ENCODE peak calls at places on chromosomes 11 and 22, in eight cellular contexts. F is cardiac muscle cell, E is thoracic aorta, R is epithelial cell of esophagus, V is EL, A is uterus, M is coronary artery, U is T-helper 9 cell. J is an unnamed sample.

GRCh38 chr11:64763804-64764611 is 4.2 kb upstream of the PYGM start:
- DNase-seq in U (peak; percentile 49), A (no peak), R (no peak), M (no peak), E (no peak), V (no peak), F (no peak), J (peak; percentile 63)

GRCh38 chr11:113082501-113082900 is 121.3 kb downstream of the NCAM1 start:
- DNase-seq in R (peak; percentile 6), A (no peak), E (no peak), F (no peak), U (no peak), M (no peak), V (no peak), J (no peak)

GRCh38 chr11:58900479-58901420 is 38.5 kb upstream of the GLYATL1 start:
- DNase-seq in E (no peak), R (peak; percentile 85), F (peak; percentile 88), U (no peak), A (no peak), V (peak; percentile 63), M (no peak), J (no peak)

GRCh38 chr11:76606102-76606793 is 64.3 kb downstream of the LRRC32 start:
- DNase-seq in E (no peak), F (peak; percentile 90), V (no peak), U (no peak), R (no peak), M (peak; percentile 84), A (peak; percentile 63), J (no peak)

GRCh38 chr11:16811136-16812020 is 72.9 kb downstream of the C11orf58 start:
- DNase-seq in A (no peak), V (no peak), E (no peak), F (no peak), M (no peak), R (no peak), U (no peak), J (no peak)

GRCh38 chr11:60914620-60915249 is 777 bp downstream of the TMEM109 start:
- DNase-seq in E (no peak), V (peak; percentile 53), A (peak; percentile 54), U (peak; percentile 20), M (no peak), F (peak; percentile 16), R (peak; percentile 63), J (no peak)

GRCh38 chr11:95650271-95650670 is 139.3 kb downstream of the FAM76B start:
- DNase-seq in A (no peak), F (no peak), M (no peak), R (no peak), E (no peak), U (no peak), V (no peak), J (no peak)

GRCh38 chr11:114296190-114296978 is at the start of gene NNMT:
- DNase-seq in E (peak; percentile 67), A (peak; percentile 74), R (peak; percentile 69), M (peak; percentile 92), F (peak; percentile 99), U (no peak), V (peak; percentile 96), J (no peak)

GRCh38 chr11:19506803-19507466 is 205.7 kb upstream of the NAV2 start:
- DNase-seq in U (no peak), M (no peak), R (no peak), V (no peak), E (no peak), A (no peak), F (no peak), J (no peak)

GRCh38 chr22:49749227-49749626 is 78.4 kb downstream of the BRD1 start:
- DNase-seq in V (no peak), M (peak; percentile 61), U (no peak), E (no peak), R (no peak), A (no peak), F (no peak), J (no peak)

GRCh38 chr11:12682730-12683500 is 8.7 kb downstream of the TEAD1 start:
- DNase-seq in R (no peak), V (no peak), E (no peak), F (no peak), U (no peak), A (no peak), M (no peak), J (no peak)

GRCh38 chr11:57303990-57304579 is 20.7 kb downstream of the TNKS1BP1 start:
- DNase-seq in F (peak; percentile 50), R (peak; percentile 92), A (no peak), E (no peak), V (no peak), U (no peak), M (no peak), J (no peak)

GRCh38 chr11:62461740-62462522 is 43.1 kb downstream of the SCGB1A1 start:
- DNase-seq in F (peak; percentile 69), V (peak; percentile 73), A (no peak), U (no peak), E (no peak), M (no peak), R (no peak), J (no peak)

GRCh38 chr11:19511413-19512183 is 201.0 kb upstream of the NAV2 start:
- DNase-seq in F (peak; percentile 64), E (peak; percentile 29), U (no peak), A (no peak), R (no peak), V (no peak), M (peak; percentile 74), J (no peak)

GRCh38 chr11:64093233-64094039 is 57.7 kb downstream of the FLRT1 start:
- DNase-seq in F (no peak), A (no peak), R (no peak), E (no peak), M (no peak), U (no peak), V (no peak), J (no peak)

GRCh38 chr22:25950101-25950500 is 208.1 kb downstream of the MYO18B start:
- DNase-seq in F (no peak), A (no peak), M (no peak), R (no peak), E (no peak), V (no peak), U (no peak), J (no peak)

GRCh38 chr11:105466582-105467228 is 143.2 kb upstream of the GRIA4 start:
- DNase-seq in M (no peak), V (peak; percentile 76), R (peak; percentile 73), U (no peak), E (no peak), F (peak; percentile 77), A (no peak), J (no peak)

GRCh38 chr22:29750559-29750958 is 16.2 kb downstream of the ZMAT5 start:
- DNase-seq in M (no peak), F (no peak), A (no peak), U (no peak), R (no peak), E (no peak), V (no peak), J (no peak)

GRCh38 chr11:59285716-59286260 is 72.9 kb upstream of the OR5AN1 start:
- DNase-seq in E (no peak), F (no peak), R (no peak), U (no peak), M (no peak), V (no peak), A (no peak), J (no peak)

GRCh38 chr11:65394125-65394536 is 7.7 kb downstream of the FRMD8 start:
- DNase-seq in E (no peak), F (no peak), V (no peak), A (no peak), R (no peak), U (no peak), M (no peak), J (no peak)

GRCh38 chr22:33851985-33852384 is 68.3 kb downstream of the LARGE1 start:
- DNase-seq in A (no peak), E (no peak), V (no peak), R (no peak), M (no peak), F (no peak), U (no peak), J (no peak)

GRCh38 chr11:58006940-58007339 is 16.7 kb upstream of the OR9Q1 start:
- DNase-seq in A (no peak), R (peak; percentile 71), U (no peak), V (peak; percentile 50), M (no peak), E (no peak), F (peak; percentile 6), J (no peak)

GRCh38 chr11:64233913-64234839 is at the start of gene VEGFB:
- DNase-seq in F (peak; percentile 64), M (no peak), E (no peak), R (peak; percentile 51), A (peak; percentile 80), U (peak; percentile 73), V (peak; percentile 70), J (peak; percentile 52)

GRCh38 chr11:8168485-8169257 is at the start of gene RIC3:
- DNase-seq in R (no peak), A (peak; percentile 40), U (peak; percentile 6), E (no peak), M (no peak), V (no peak), F (no peak), J (peak; percentile 46)

GRCh38 chr11:67371549-67372231 is 1.7 kb downstream of the CLCF1 start:
- DNase-seq in E (no peak), U (no peak), R (peak; percentile 58), F (peak; percentile 61), A (peak; percentile 53), M (no peak), V (peak; percentile 65), J (no peak)

GRCh38 chr11:74615311-74615710 is 22.9 kb downstream of the POLD3 start:
- DNase-seq in R (no peak), A (no peak), E (no peak), F (no peak), M (no peak), U (no peak), V (no peak), J (no peak)

GRCh38 chr22:38730411-38730871 is 24.7 kb downstream of the GTPBP1 start:
- DNase-seq in A (no peak), M (no peak), U (no peak), V (no peak), F (no peak), R (no peak), E (no peak), J (no peak)

GRCh38 chr11:10413268-10413667 is 41.8 kb upstream of the AMPD3 start:
- DNase-seq in A (no peak), U (peak; percentile 12), F (peak; percentile 26), E (no peak), M (no peak), R (peak; percentile 50), V (no peak), J (peak; percentile 33)

GRCh38 chr11:11818529-11819121 is 23.1 kb upstream of the USP47 start:
- DNase-seq in R (no peak), A (no peak), V (no peak), E (no peak), F (no peak), M (no peak), U (no peak), J (no peak)

GRCh38 chr11:61764606-61765260 is 12.3 kb downstream of the MYRF start:
- DNase-seq in U (no peak), V (no peak), F (peak; percentile 85), M (no peak), R (no peak), A (peak; percentile 76), E (no peak), J (no peak)

GRCh38 chr22:38136607-38137006 is 26.1 kb upstream of the BAIAP2L2 start:
- DNase-seq in U (no peak), V (no peak), A (no peak), E (no peak), M (peak; percentile 22), F (peak; percentile 9), R (no peak), J (no peak)

GRCh38 chr11:57668467-57668890 is 565 bp downstream of the ZDHHC5 start:
- DNase-seq in U (no peak), V (peak; percentile 14), M (no peak), A (no peak), E (no peak), F (no peak), R (peak; percentile 38), J (no peak)

J was measured in CD4-positive, alpha-beta T cell.